ENCODE peak calls at places on chromosomes 5 and 9, in ten cellular contexts. One of them, this sample, is unnamed.

GRCh38 chr9:84327184-84327583 is 13.4 kb downstream of the SLC28A3 start:
- DNase-seq in left cardiac atrium: no peak
- DNase-seq in naive thymus-derived CD8-positive, alpha-beta T cell: no peak
- DNase-seq in T-cell: no peak
- DNase-seq in SHP77: no peak
- DNase-seq in EL: no peak
- DNase-seq in NK-92 treated with Interleukin-12 subunit alpha and Interleukin-12 subunit beta, amount 100 ng/mL, for 24 hours: no peak
- DNase-seq in pancreas: no peak
- DNase-seq in Calu3: no peak
- DNase-seq in KBM-7: no peak
- DNase-seq in this sample: no peak

GRCh38 chr9:95572370-95573151 is 55.8 kb upstream of the PTCH1 start:
- DNase-seq in left cardiac atrium: no peak
- DNase-seq in naive thymus-derived CD8-positive, alpha-beta T cell: no peak
- DNase-seq in T-cell: no peak
- DNase-seq in SHP77: no peak
- DNase-seq in EL: peak; percentile 53
- DNase-seq in NK-92 treated with Interleukin-12 subunit alpha and Interleukin-12 subunit beta, amount 100 ng/mL, for 24 hours: no peak
- DNase-seq in pancreas: no peak
- DNase-seq in Calu3: no peak
- DNase-seq in KBM-7: no peak
- DNase-seq in this sample: no peak

GRCh38 chr5:128408622-128409021 is 129.4 kb downstream of the FBN2 start:
- DNase-seq in left cardiac atrium: no peak
- DNase-seq in naive thymus-derived CD8-positive, alpha-beta T cell: no peak
- DNase-seq in T-cell: no peak
- DNase-seq in SHP77: no peak
- DNase-seq in EL: peak; percentile 19
- DNase-seq in NK-92 treated with Interleukin-12 subunit alpha and Interleukin-12 subunit beta, amount 100 ng/mL, for 24 hours: no peak
- DNase-seq in pancreas: no peak
- DNase-seq in Calu3: no peak
- DNase-seq in KBM-7: no peak
- DNase-seq in this sample: no peak

GRCh38 chr5:95808686-95809413 is 13.7 kb downstream of the GLRX start:
- DNase-seq in left cardiac atrium: peak; percentile 76
- DNase-seq in naive thymus-derived CD8-positive, alpha-beta T cell: peak; percentile 63
- DNase-seq in T-cell: peak; percentile 69
- DNase-seq in SHP77: no peak
- DNase-seq in EL: peak; percentile 64
- DNase-seq in NK-92 treated with Interleukin-12 subunit alpha and Interleukin-12 subunit beta, amount 100 ng/mL, for 24 hours: no peak
- DNase-seq in pancreas: peak; percentile 52
- DNase-seq in Calu3: no peak
- DNase-seq in KBM-7: peak; percentile 91
- DNase-seq in this sample: peak; percentile 83

GRCh38 chr9:21060919-21061561 is 16.7 kb downstream of the IFNB1 start:
- DNase-seq in left cardiac atrium: no peak
- DNase-seq in naive thymus-derived CD8-positive, alpha-beta T cell: no peak
- DNase-seq in T-cell: no peak
- DNase-seq in SHP77: no peak
- DNase-seq in EL: peak; percentile 51
- DNase-seq in NK-92 treated with Interleukin-12 subunit alpha and Interleukin-12 subunit beta, amount 100 ng/mL, for 24 hours: no peak
- DNase-seq in pancreas: no peak
- DNase-seq in Calu3: no peak
- DNase-seq in KBM-7: peak; percentile 82
- DNase-seq in this sample: no peak

GRCh38 chr9:89797970-89798369 is 193.2 kb downstream of the GADD45G start:
- DNase-seq in left cardiac atrium: no peak
- DNase-seq in naive thymus-derived CD8-positive, alpha-beta T cell: no peak
- DNase-seq in T-cell: no peak
- DNase-seq in SHP77: peak; percentile 67
- DNase-seq in EL: no peak
- DNase-seq in NK-92 treated with Interleukin-12 subunit alpha and Interleukin-12 subunit beta, amount 100 ng/mL, for 24 hours: no peak
- DNase-seq in pancreas: no peak
- DNase-seq in Calu3: no peak
- DNase-seq in KBM-7: no peak
- DNase-seq in this sample: no peak

GRCh38 chr5:140349244-140349643 is 2.8 kb upstream of the HBEGF start:
- DNase-seq in left cardiac atrium: no peak
- DNase-seq in naive thymus-derived CD8-positive, alpha-beta T cell: no peak
- DNase-seq in T-cell: no peak
- DNase-seq in SHP77: no peak
- DNase-seq in EL: peak; percentile 68
- DNase-seq in NK-92 treated with Interleukin-12 subunit alpha and Interleukin-12 subunit beta, amount 100 ng/mL, for 24 hours: no peak
- DNase-seq in pancreas: no peak
- DNase-seq in Calu3: peak; percentile 27
- DNase-seq in KBM-7: no peak
- DNase-seq in this sample: no peak

GRCh38 chr9:129894106-129894823 is 59.0 kb downstream of the USP20 start:
- DNase-seq in left cardiac atrium: no peak
- DNase-seq in naive thymus-derived CD8-positive, alpha-beta T cell: no peak
- DNase-seq in T-cell: no peak
- DNase-seq in SHP77: no peak
- DNase-seq in EL: no peak
- DNase-seq in NK-92 treated with Interleukin-12 subunit alpha and Interleukin-12 subunit beta, amount 100 ng/mL, for 24 hours: no peak
- DNase-seq in pancreas: no peak
- DNase-seq in Calu3: no peak
- DNase-seq in KBM-7: no peak
- DNase-seq in this sample: no peak

GRCh38 chr5:97118623-97119022 is 23.8 kb downstream of the LIX1 start:
- DNase-seq in left cardiac atrium: no peak
- DNase-seq in naive thymus-derived CD8-positive, alpha-beta T cell: no peak
- DNase-seq in T-cell: no peak
- DNase-seq in SHP77: no peak
- DNase-seq in EL: no peak
- DNase-seq in NK-92 treated with Interleukin-12 subunit alpha and Interleukin-12 subunit beta, amount 100 ng/mL, for 24 hours: no peak
- DNase-seq in pancreas: no peak
- DNase-seq in Calu3: no peak
- DNase-seq in KBM-7: no peak
- DNase-seq in this sample: no peak

GRCh38 chr9:9170735-9171134 is 1371.2 kb upstream of the DMAC1 start:
- DNase-seq in left cardiac atrium: no peak
- DNase-seq in naive thymus-derived CD8-positive, alpha-beta T cell: no peak
- DNase-seq in T-cell: no peak
- DNase-seq in SHP77: no peak
- DNase-seq in EL: no peak
- DNase-seq in NK-92 treated with Interleukin-12 subunit alpha and Interleukin-12 subunit beta, amount 100 ng/mL, for 24 hours: no peak
- DNase-seq in pancreas: no peak
- DNase-seq in Calu3: no peak
- DNase-seq in KBM-7: no peak
- DNase-seq in this sample: no peak

GRCh38 chr5:124918618-124919017 is 172.2 kb upstream of the ZNF608 start:
- DNase-seq in left cardiac atrium: no peak
- DNase-seq in naive thymus-derived CD8-positive, alpha-beta T cell: no peak
- DNase-seq in T-cell: no peak
- DNase-seq in SHP77: no peak
- DNase-seq in EL: no peak
- DNase-seq in NK-92 treated with Interleukin-12 subunit alpha and Interleukin-12 subunit beta, amount 100 ng/mL, for 24 hours: no peak
- DNase-seq in pancreas: no peak
- DNase-seq in Calu3: no peak
- DNase-seq in KBM-7: no peak
- DNase-seq in this sample: no peak

GRCh38 chr5:81398741-81399140 is 4.8 kb upstream of the ACOT12 start:
- DNase-seq in left cardiac atrium: no peak
- DNase-seq in naive thymus-derived CD8-positive, alpha-beta T cell: no peak
- DNase-seq in T-cell: no peak
- DNase-seq in SHP77: no peak
- DNase-seq in EL: no peak
- DNase-seq in NK-92 treated with Interleukin-12 subunit alpha and Interleukin-12 subunit beta, amount 100 ng/mL, for 24 hours: no peak
- DNase-seq in pancreas: no peak
- DNase-seq in Calu3: no peak
- DNase-seq in KBM-7: peak; percentile 58
- DNase-seq in this sample: no peak

GRCh38 chr9:120891255-120891954 is 14.4 kb upstream of the PHF19 start:
- DNase-seq in left cardiac atrium: no peak
- DNase-seq in naive thymus-derived CD8-positive, alpha-beta T cell: no peak
- DNase-seq in T-cell: peak; percentile 43
- DNase-seq in SHP77: no peak
- DNase-seq in EL: no peak
- DNase-seq in NK-92 treated with Interleukin-12 subunit alpha and Interleukin-12 subunit beta, amount 100 ng/mL, for 24 hours: no peak
- DNase-seq in pancreas: no peak
- DNase-seq in Calu3: no peak
- DNase-seq in KBM-7: no peak
- DNase-seq in this sample: no peak

GRCh38 chr5:28903643-28904042 is 1865.3 kb upstream of the CDH9 start:
- DNase-seq in left cardiac atrium: no peak
- DNase-seq in naive thymus-derived CD8-positive, alpha-beta T cell: no peak
- DNase-seq in T-cell: no peak
- DNase-seq in SHP77: no peak
- DNase-seq in EL: no peak
- DNase-seq in NK-92 treated with Interleukin-12 subunit alpha and Interleukin-12 subunit beta, amount 100 ng/mL, for 24 hours: no peak
- DNase-seq in pancreas: no peak
- DNase-seq in Calu3: no peak
- DNase-seq in KBM-7: no peak
- DNase-seq in this sample: no peak

GRCh38 chr5:139291051-139291450 is 2.5 kb upstream of the MATR3 start:
- DNase-seq in left cardiac atrium: no peak
- DNase-seq in naive thymus-derived CD8-positive, alpha-beta T cell: no peak
- DNase-seq in T-cell: no peak
- DNase-seq in SHP77: no peak
- DNase-seq in EL: no peak
- DNase-seq in NK-92 treated with Interleukin-12 subunit alpha and Interleukin-12 subunit beta, amount 100 ng/mL, for 24 hours: no peak
- DNase-seq in pancreas: no peak
- DNase-seq in Calu3: no peak
- DNase-seq in KBM-7: no peak
- DNase-seq in this sample: no peak

GRCh38 chr5:142016576-142016975 is 3.7 kb upstream of the GNPDA1 start:
- DNase-seq in left cardiac atrium: no peak
- DNase-seq in naive thymus-derived CD8-positive, alpha-beta T cell: no peak
- DNase-seq in T-cell: no peak
- DNase-seq in SHP77: no peak
- DNase-seq in EL: no peak
- DNase-seq in NK-92 treated with Interleukin-12 subunit alpha and Interleukin-12 subunit beta, amount 100 ng/mL, for 24 hours: no peak
- DNase-seq in pancreas: no peak
- DNase-seq in Calu3: no peak
- DNase-seq in KBM-7: no peak
- DNase-seq in this sample: no peak

GRCh38 chr9:36637491-36638270 is 65.0 kb downstream of the MELK start:
- DNase-seq in left cardiac atrium: no peak
- DNase-seq in naive thymus-derived CD8-positive, alpha-beta T cell: no peak
- DNase-seq in T-cell: no peak
- DNase-seq in SHP77: no peak
- DNase-seq in EL: no peak
- DNase-seq in NK-92 treated with Interleukin-12 subunit alpha and Interleukin-12 subunit beta, amount 100 ng/mL, for 24 hours: no peak
- DNase-seq in pancreas: no peak
- DNase-seq in Calu3: no peak
- DNase-seq in KBM-7: peak; percentile 26
- DNase-seq in this sample: no peak

GRCh38 chr9:113992276-113992951 is 85.7 kb downstream of the AMBP start:
- DNase-seq in left cardiac atrium: peak; percentile 72
- DNase-seq in naive thymus-derived CD8-positive, alpha-beta T cell: no peak
- DNase-seq in T-cell: no peak
- DNase-seq in SHP77: peak; percentile 53
- DNase-seq in EL: no peak
- DNase-seq in NK-92 treated with Interleukin-12 subunit alpha and Interleukin-12 subunit beta, amount 100 ng/mL, for 24 hours: no peak
- DNase-seq in pancreas: peak; percentile 54
- DNase-seq in Calu3: no peak
- DNase-seq in KBM-7: no peak
- DNase-seq in this sample: no peak